ENCODE peak calls at places on chromosomes 6 and 20, in ten cellular contexts. W is mesenchymal stem cell; G is GF-D8; Y is EH; R is fibroblast of lung; N is activated T-cell treated with anti-CD3 and anti-CD28 coated beads, Interleukin-2, amount 50 U/mL, for 72 hours; M is activated CD4-positive, alpha-beta T cell treated with anti-CD3 and anti-CD28 coated beads, Interleukin-2, amount 50 U/mL, for 24 hours; K is choroid plexus epithelial cell; U is activated T-helper 1 cell treated with anti-CD3 and anti-CD28 coated beads, Interleukin-2, amount 50 U/mL, for 16 hours; Q is A172. F is an unnamed sample.

GRCh38 chr6:43635387-43636311 is at the start of gene MAD2L1BP:
- DNase-seq in R (peak), M (peak), N (peak), G (peak), K (peak), Q (peak), U (peak), Y (peak), W (peak), F (peak)

GRCh38 chr20:50356522-50356880 is 153.7 kb upstream of the PTPN1 start:
- DNase-seq in M (no peak), U (no peak), R (no peak), G (no peak), Q (no peak), Y (no peak), W (no peak), K (no peak), N (no peak), F (no peak)

GRCh38 chr6:35601331-35602132 is 87.2 kb downstream of the FKBP5 start:
- DNase-seq in G (peak), N (peak), R (peak), W (peak), Y (peak), U (peak), M (peak), K (peak), Q (peak), F (peak)

GRCh38 chr6:46042355-46042999 is 26.8 kb upstream of the CLIC5 start:
- DNase-seq in N (peak), R (peak), K (peak), Y (peak), W (peak), U (no peak), Q (peak), G (no peak), M (no peak), F (no peak)

GRCh38 chr20:21528870-21529269 is 15.0 kb upstream of the NKX2-2 start:
- DNase-seq in R (no peak), K (no peak), U (no peak), W (no peak), M (no peak), Y (no peak), Q (no peak), N (no peak), G (no peak), F (no peak)

GRCh38 chr6:133787122-133787521 is 101.8 kb upstream of the TCF21 start:
- DNase-seq in N (no peak), R (no peak), U (no peak), Y (no peak), K (no peak), M (no peak), Q (no peak), W (no peak), G (no peak), F (no peak)

GRCh38 chr20:62667530-62668440 is 25.5 kb downstream of the SLCO4A1 start:
- DNase-seq in U (no peak), N (no peak), K (no peak), G (no peak), W (no peak), Q (no peak), R (no peak), M (no peak), Y (no peak), F (no peak)

GRCh38 chr20:63628246-63628975 is 1.5 kb upstream of the GMEB2 start:
- DNase-seq in K (peak), G (peak), U (peak), Q (peak), M (peak), N (peak), W (no peak), Y (peak), R (peak), F (no peak)

GRCh38 chr6:157999100-158000051 is 17.7 kb downstream of the SYNJ2 start:
- DNase-seq in Q (no peak), W (no peak), M (no peak), Y (no peak), G (no peak), U (no peak), K (no peak), N (no peak), R (no peak), F (peak)

GRCh38 chr20:22686097-22686496 is 101.7 kb upstream of the FOXA2 start:
- DNase-seq in G (no peak), Y (peak), R (peak), W (peak), Q (peak), U (no peak), N (no peak), K (peak), M (no peak), F (peak)

GRCh38 chr6:151389640-151390275 is 1.6 kb downstream of the ZBTB2 start:
- DNase-seq in Q (peak), R (peak), Y (peak), U (no peak), W (peak), K (peak), G (peak), M (peak), N (no peak), F (peak)

GRCh38 chr6:136823128-136823660 is 802 bp downstream of the PEX7 start:
- DNase-seq in Y (no peak), R (no peak), U (no peak), Q (no peak), G (no peak), N (no peak), M (no peak), K (no peak), W (no peak), F (peak)

GRCh38 chr6:113122060-113122459 is 735.1 kb upstream of the MARCKS start:
- DNase-seq in W (peak), K (peak), R (peak), M (no peak), Q (peak), N (no peak), U (no peak), G (no peak), Y (peak), F (no peak)

GRCh38 chr6:140178550-140179334 is 804.3 kb upstream of the CITED2 start:
- DNase-seq in Q (peak), U (no peak), R (peak), W (no peak), M (no peak), K (peak), G (no peak), N (no peak), Y (peak), F (no peak)

GRCh38 chr6:16765235-16765634 is 4.0 kb upstream of the ATXN1 start:
- DNase-seq in Y (peak), K (no peak), M (no peak), R (no peak), W (no peak), U (no peak), Q (no peak), N (no peak), G (no peak), F (no peak)